ENCODE peak calls at places on chromosomes 2 and 18, in seven cellular contexts. G is KG1; H is stimulated activated CD8-positive, alpha-beta memory T cell treated with anti-CD3 and anti-CD28 coated beads, Interleukin-15, amount 100 ng/mL, for 24 hours; X is KBM-7; U is midbrain; Q is central memory CD8-positive, alpha-beta T cell; C is progenitor cell of endocrine pancreas. F is an unnamed sample.

GRCh38 chr2:2038746-2039530 is 292.1 kb downstream of the MYT1L start:
- DNase-seq in G (no peak), H (no peak), X (no peak), U (no peak), Q (no peak), C (no peak), F (no peak)

GRCh38 chr2:8333177-8333831 is 348.6 kb upstream of the ID2 start:
- DNase-seq in G (no peak), H (no peak), X (no peak), U (no peak), Q (no peak), C (no peak), F (no peak)

GRCh38 chr2:715847-716573 is 38.8 kb upstream of the TMEM18 start:
- DNase-seq in G (no peak), H (no peak), X (no peak), U (no peak), Q (no peak), C (no peak), F (no peak)

GRCh38 chr2:47520302-47520630 is 117.3 kb downstream of the MSH2 start:
- DNase-seq in G (peak; percentile 21), H (no peak), X (peak; percentile 62), U (no peak), Q (no peak), C (no peak), F (peak; percentile 64)

GRCh38 chr2:71453404-71454220 is at the start of gene DYSF:
- DNase-seq in G (no peak), H (no peak), X (no peak), U (no peak), Q (no peak), C (no peak), F (peak; percentile 28)

GRCh38 chr18:79874553-79875530 is 76.6 kb downstream of the SLC66A2 start:
- DNase-seq in G (no peak), H (no peak), X (no peak), U (no peak), Q (no peak), C (no peak), F (no peak)

GRCh38 chr2:47599171-47599570 is 183.8 kb upstream of the MSH6 start:
- DNase-seq in G (no peak), H (no peak), X (no peak), U (no peak), Q (no peak), C (no peak), F (no peak)

GRCh38 chr18:56470679-56471345 is 167.6 kb downstream of the TXNL1 start:
- DNase-seq in G (no peak), H (no peak), X (no peak), U (no peak), Q (no peak), C (no peak), F (no peak)

GRCh38 chr2:133755515-133756311 is 187.4 kb upstream of the NCKAP5 start:
- DNase-seq in G (no peak), H (no peak), X (no peak), U (no peak), Q (no peak), C (no peak), F (no peak)

GRCh38 chr18:61992923-61993322 is 100.1 kb upstream of the RNF152 start:
- DNase-seq in G (no peak), H (no peak), X (peak; percentile 11), U (no peak), Q (no peak), C (no peak), F (no peak)

GRCh38 chr2:46485002-46485401 is 5.6 kb downstream of the TMEM247 start:
- DNase-seq in G (no peak), H (no peak), X (no peak), U (no peak), Q (no peak), C (no peak), F (peak; percentile 38)

GRCh38 chr2:174779361-174779928 is 15.2 kb upstream of the CHRNA1 start:
- DNase-seq in G (no peak), H (no peak), X (no peak), U (no peak), Q (no peak), C (no peak), F (no peak)

GRCh38 chr18:47737198-47737830 is 193.1 kb downstream of the SMAD2 start:
- DNase-seq in G (no peak), H (no peak), X (no peak), U (no peak), Q (no peak), C (no peak), F (no peak)

GRCh38 chr2:137291810-137292209 is 526.5 kb downstream of the THSD7B start:
- DNase-seq in G (no peak), H (no peak), X (no peak), U (no peak), Q (no peak), C (no peak), F (no peak)

GRCh38 chr18:36950282-36950681 is 121.4 kb downstream of the KIAA1328 start:
- DNase-seq in G (no peak), H (no peak), X (no peak), U (no peak), Q (no peak), C (no peak), F (no peak)

GRCh38 chr2:147382322-147382948 is 462.4 kb upstream of the ACVR2A start:
- DNase-seq in G (no peak), H (no peak), X (no peak), U (no peak), Q (no peak), C (no peak), F (peak; percentile 67)

GRCh38 chr2:176753752-176754474 is 458.7 kb upstream of the HNRNPA3 start:
- DNase-seq in G (no peak), H (no peak), X (no peak), U (no peak), Q (no peak), C (no peak), F (no peak)

GRCh38 chr18:54878057-54878661 is 49.9 kb downstream of the RAB27B start:
- DNase-seq in G (no peak), H (no peak), X (no peak), U (no peak), Q (no peak), C (no peak), F (no peak)

GRCh38 chr18:79516441-79516931 is 120.8 kb downstream of the NFATC1 start:
- DNase-seq in G (no peak), H (no peak), X (no peak), U (no peak), Q (no peak), C (no peak), F (no peak)

GRCh38 chr18:59660976-59661743 is 36.1 kb downstream of the CCBE1 start:
- DNase-seq in G (no peak), H (no peak), X (no peak), U (no peak), Q (no peak), C (no peak), F (no peak)

GRCh38 chr2:18684202-18685040 is 95.1 kb upstream of the NT5C1B start:
- DNase-seq in G (no peak), H (no peak), X (no peak), U (no peak), Q (no peak), C (no peak), F (no peak)

GRCh38 chr2:64652231-64653173 is 1.2 kb downstream of the SERTAD2 start:
- DNase-seq in G (no peak), H (no peak), X (peak; percentile 51), U (peak; percentile 42), Q (no peak), C (no peak), F (no peak)

GRCh38 chr18:2908166-2908945 is 61.5 kb downstream of the EMILIN2 start:
- DNase-seq in G (no peak), H (no peak), X (no peak), U (no peak), Q (no peak), C (no peak), F (no peak)

GRCh38 chr2:157893611-157894010 is 17.5 kb upstream of the ACVR1 start:
- DNase-seq in G (no peak), H (no peak), X (no peak), U (no peak), Q (no peak), C (no peak), F (no peak)